ENCODE peak calls at places on chromosome 16, in seven cellular contexts. One of them, this sample, is unnamed. For H3K4me1, the result is how much of the 10 kb centered on the place peaks cover.

GRCh38 chr16:22008215-22009142 is 568 bp downstream of the MOSMO start:
- DNase-seq in BE2C: peak
- DNase-seq in A549: peak
- DNase-seq in endothelial cell of umbilical vein: no peak
- DNase-seq in ascending aorta: no peak
- DNase-seq in upper lobe of right lung: peak
- DNase-seq in kidney: peak
- DNase-seq in this sample: peak

GRCh38 chr16:50692999-50693781 is at the start of gene NOD2:
- DNase-seq in BE2C: no peak
- DNase-seq in A549: peak
- DNase-seq in endothelial cell of umbilical vein: no peak
- DNase-seq in ascending aorta: no peak
- DNase-seq in upper lobe of right lung: no peak
- DNase-seq in kidney: peak
- DNase-seq in this sample: peak

GRCh38 chr16:87970206-87970605 is 19.0 kb downstream of the BANP start:
- DNase-seq in BE2C: no peak
- DNase-seq in A549: no peak
- DNase-seq in endothelial cell of umbilical vein: no peak
- DNase-seq in ascending aorta: no peak
- DNase-seq in upper lobe of right lung: no peak
- DNase-seq in kidney: no peak
- DNase-seq in this sample: no peak

GRCh38 chr16:86497551-86498021 is 12.7 kb upstream of the FOXF1 start:
- DNase-seq in BE2C: no peak
- DNase-seq in A549: no peak
- DNase-seq in endothelial cell of umbilical vein: no peak
- DNase-seq in ascending aorta: no peak
- DNase-seq in upper lobe of right lung: no peak
- DNase-seq in kidney: no peak
- DNase-seq in this sample: no peak

GRCh38 chr16:82088483-82088882 is 53.4 kb downstream of the HSD17B2 start:
- DNase-seq in BE2C: no peak
- DNase-seq in A549: no peak
- DNase-seq in endothelial cell of umbilical vein: no peak
- DNase-seq in ascending aorta: no peak
- DNase-seq in upper lobe of right lung: no peak
- DNase-seq in kidney: no peak
- DNase-seq in this sample: no peak

GRCh38 chr16:65120811-65121721 is 797 bp downstream of the CDH11 start:
- DNase-seq in BE2C: peak
- DNase-seq in A549: no peak
- DNase-seq in endothelial cell of umbilical vein: peak
- DNase-seq in ascending aorta: no peak
- DNase-seq in upper lobe of right lung: peak
- DNase-seq in kidney: peak
- DNase-seq in this sample: peak

GRCh38 chr16:88650749-88651275 is at the start of gene CYBA:
- DNase-seq in BE2C: peak
- DNase-seq in A549: peak
- DNase-seq in endothelial cell of umbilical vein: peak
- DNase-seq in ascending aorta: peak
- DNase-seq in upper lobe of right lung: peak
- DNase-seq in kidney: peak
- DNase-seq in this sample: peak

GRCh38 chr16:73405851-73406250 is 357.9 kb upstream of the ZFHX3 start:
- DNase-seq in BE2C: no peak
- DNase-seq in A549: no peak
- DNase-seq in endothelial cell of umbilical vein: no peak
- DNase-seq in ascending aorta: no peak
- DNase-seq in upper lobe of right lung: no peak
- DNase-seq in kidney: no peak
- DNase-seq in this sample: no peak

GRCh38 chr16:1781758-1782407 is 488 bp downstream of the SPSB3 start:
- DNase-seq in BE2C: peak
- DNase-seq in A549: peak
- DNase-seq in endothelial cell of umbilical vein: peak
- DNase-seq in ascending aorta: no peak
- DNase-seq in upper lobe of right lung: no peak
- DNase-seq in kidney: peak
- DNase-seq in this sample: peak

GRCh38 chr16:83138976-83139690 is 512.4 kb downstream of the CDH13 start:
- DNase-seq in BE2C: no peak
- DNase-seq in A549: no peak
- DNase-seq in endothelial cell of umbilical vein: no peak
- DNase-seq in ascending aorta: no peak
- DNase-seq in upper lobe of right lung: no peak
- DNase-seq in kidney: no peak
- DNase-seq in this sample: no peak

GRCh38 chr16:11136600-11136999 is 119.4 kb downstream of the SOCS1 start:
- DNase-seq in BE2C: peak
- DNase-seq in A549: no peak
- DNase-seq in endothelial cell of umbilical vein: peak
- DNase-seq in ascending aorta: no peak
- DNase-seq in upper lobe of right lung: no peak
- DNase-seq in kidney: no peak
- DNase-seq in this sample: peak

GRCh38 chr16:67158637-67159600 is 790 bp downstream of the TRADD start:
- DNase-seq in BE2C: peak
- DNase-seq in A549: peak
- DNase-seq in endothelial cell of umbilical vein: no peak
- DNase-seq in ascending aorta: no peak
- DNase-seq in upper lobe of right lung: peak
- DNase-seq in kidney: peak
- DNase-seq in this sample: peak

GRCh38 chr16:67155305-67156145 is 4.2 kb downstream of the TRADD start:
- DNase-seq in BE2C: peak
- DNase-seq in A549: peak
- DNase-seq in endothelial cell of umbilical vein: peak
- DNase-seq in ascending aorta: no peak
- DNase-seq in upper lobe of right lung: peak
- DNase-seq in kidney: peak
- DNase-seq in this sample: peak

GRCh38 chr16:67157106-67157748 is 2.5 kb downstream of the TRADD start:
- DNase-seq in BE2C: no peak
- DNase-seq in A549: no peak
- DNase-seq in endothelial cell of umbilical vein: no peak
- DNase-seq in ascending aorta: no peak
- DNase-seq in upper lobe of right lung: no peak
- DNase-seq in kidney: peak
- DNase-seq in this sample: no peak

GRCh38 chr16:67156146-67156844 is 3.4 kb downstream of the TRADD start:
- DNase-seq in BE2C: peak
- DNase-seq in A549: no peak
- DNase-seq in endothelial cell of umbilical vein: no peak
- DNase-seq in ascending aorta: no peak
- DNase-seq in upper lobe of right lung: no peak
- DNase-seq in kidney: peak
- DNase-seq in this sample: no peak

DNA sequence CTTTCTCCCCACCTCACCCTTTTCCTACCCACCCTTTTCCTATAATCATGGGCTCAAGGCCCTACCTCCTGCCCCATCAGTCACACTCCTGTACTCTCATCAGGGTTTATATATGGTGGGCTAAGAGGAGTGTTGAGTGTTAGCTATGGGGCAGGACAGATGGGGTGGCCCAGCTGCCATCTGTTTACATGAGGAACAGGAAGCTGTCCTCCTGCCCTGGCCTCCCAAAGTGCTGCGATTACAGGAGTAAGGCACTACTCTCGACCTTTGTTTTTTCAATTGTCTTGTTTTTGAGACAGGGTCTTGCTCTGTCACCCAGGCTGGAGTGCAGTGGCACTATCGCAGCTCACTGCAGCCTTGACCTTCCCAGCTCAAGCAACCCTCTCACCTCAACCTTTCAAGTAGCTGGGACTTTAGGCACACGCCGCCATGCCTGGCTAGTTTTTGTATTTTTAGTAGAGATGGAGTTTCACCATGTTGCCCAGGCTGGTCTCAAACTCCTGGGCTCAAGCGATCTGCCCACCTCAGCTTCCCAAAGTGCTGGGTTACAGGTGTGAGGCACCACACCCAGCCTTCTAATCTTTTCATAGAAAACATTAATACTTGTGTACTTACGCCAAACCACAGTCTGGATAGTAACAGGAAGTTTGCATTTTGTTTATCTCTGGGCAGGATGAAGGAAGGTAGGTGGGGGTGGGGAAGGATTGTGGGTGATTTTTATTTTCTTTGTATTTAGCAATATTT is 1.6 kb downstream of the TRADD start:
- DNase-seq in BE2C: no peak
- DNase-seq in A549: no peak
- DNase-seq in endothelial cell of umbilical vein: no peak
- DNase-seq in ascending aorta: no peak
- DNase-seq in upper lobe of right lung: no peak
- DNase-seq in kidney: peak
- DNase-seq in this sample: no peak
- H3K4me3 ChIP-seq in BE2C: no peak
- H3K4me3 ChIP-seq in A549: no peak
- H3K4me3 ChIP-seq in endothelial cell of umbilical vein: no peak
- H3K4me3 ChIP-seq in ascending aorta: no peak
- H3K4me3 ChIP-seq in upper lobe of right lung: no peak
- H3K4me3 ChIP-seq in kidney: no peak
- H3K4me3 ChIP-seq in this sample: no peak

GRCh38 chr16:84616515-84616914 is 1.4 kb downstream of the COTL1 start:
- DNase-seq in BE2C: no peak
- DNase-seq in A549: no peak
- DNase-seq in endothelial cell of umbilical vein: peak
- DNase-seq in ascending aorta: no peak
- DNase-seq in upper lobe of right lung: no peak
- DNase-seq in kidney: peak
- DNase-seq in this sample: no peak
- H3K4me1 ChIP-seq in BE2C: under half
- H3K4me1 ChIP-seq in A549: under half
- H3K4me1 ChIP-seq in endothelial cell of umbilical vein: under half
- H3K4me1 ChIP-seq in ascending aorta: under half
- H3K4me1 ChIP-seq in upper lobe of right lung: under half
- H3K4me1 ChIP-seq in kidney: under half
- H3K4me1 ChIP-seq in this sample: under half

GRCh38 chr16:28553776-28554633 is at the start of gene SGF29:
- DNase-seq in BE2C: peak
- DNase-seq in A549: peak
- DNase-seq in endothelial cell of umbilical vein: peak
- DNase-seq in ascending aorta: peak
- DNase-seq in upper lobe of right lung: peak
- DNase-seq in kidney: peak
- DNase-seq in this sample: peak
- TF ChIP-seq CTCF in BE2C: peak
- TF ChIP-seq CTCF in A549: peak
- TF ChIP-seq CTCF in endothelial cell of umbilical vein: peak
- TF ChIP-seq CTCF in ascending aorta: no peak
- TF ChIP-seq CTCF in upper lobe of right lung: peak
- TF ChIP-seq CTCF in kidney: no peak
- TF ChIP-seq CTCF in this sample: peak

GRCh38 chr16:56212144-56212543 is 20.9 kb downstream of the GNAO1 start:
- DNase-seq in BE2C: no peak
- DNase-seq in A549: no peak
- DNase-seq in endothelial cell of umbilical vein: no peak
- DNase-seq in ascending aorta: no peak
- DNase-seq in upper lobe of right lung: no peak
- DNase-seq in kidney: no peak
- DNase-seq in this sample: no peak
- H3K4me3 ChIP-seq in BE2C: no peak
- H3K4me3 ChIP-seq in A549: no peak
- H3K4me3 ChIP-seq in endothelial cell of umbilical vein: no peak
- H3K4me3 ChIP-seq in ascending aorta: no peak
- H3K4me3 ChIP-seq in upper lobe of right lung: no peak
- H3K4me3 ChIP-seq in kidney: no peak
- H3K4me3 ChIP-seq in this sample: no peak

GRCh38 chr16:75237398-75238131 is 13.9 kb downstream of the BCAR1 start:
- DNase-seq in BE2C: no peak
- DNase-seq in A549: no peak
- DNase-seq in endothelial cell of umbilical vein: no peak
- DNase-seq in ascending aorta: no peak
- DNase-seq in upper lobe of right lung: peak
- DNase-seq in kidney: peak
- DNase-seq in this sample: no peak
- H3K4me1 ChIP-seq in BE2C: under half
- H3K4me1 ChIP-seq in A549: under half
- H3K4me1 ChIP-seq in endothelial cell of umbilical vein: under half
- H3K4me1 ChIP-seq in ascending aorta: half or more
- H3K4me1 ChIP-seq in upper lobe of right lung: under half
- H3K4me1 ChIP-seq in kidney: under half
- H3K4me1 ChIP-seq in this sample: under half

DNA sequence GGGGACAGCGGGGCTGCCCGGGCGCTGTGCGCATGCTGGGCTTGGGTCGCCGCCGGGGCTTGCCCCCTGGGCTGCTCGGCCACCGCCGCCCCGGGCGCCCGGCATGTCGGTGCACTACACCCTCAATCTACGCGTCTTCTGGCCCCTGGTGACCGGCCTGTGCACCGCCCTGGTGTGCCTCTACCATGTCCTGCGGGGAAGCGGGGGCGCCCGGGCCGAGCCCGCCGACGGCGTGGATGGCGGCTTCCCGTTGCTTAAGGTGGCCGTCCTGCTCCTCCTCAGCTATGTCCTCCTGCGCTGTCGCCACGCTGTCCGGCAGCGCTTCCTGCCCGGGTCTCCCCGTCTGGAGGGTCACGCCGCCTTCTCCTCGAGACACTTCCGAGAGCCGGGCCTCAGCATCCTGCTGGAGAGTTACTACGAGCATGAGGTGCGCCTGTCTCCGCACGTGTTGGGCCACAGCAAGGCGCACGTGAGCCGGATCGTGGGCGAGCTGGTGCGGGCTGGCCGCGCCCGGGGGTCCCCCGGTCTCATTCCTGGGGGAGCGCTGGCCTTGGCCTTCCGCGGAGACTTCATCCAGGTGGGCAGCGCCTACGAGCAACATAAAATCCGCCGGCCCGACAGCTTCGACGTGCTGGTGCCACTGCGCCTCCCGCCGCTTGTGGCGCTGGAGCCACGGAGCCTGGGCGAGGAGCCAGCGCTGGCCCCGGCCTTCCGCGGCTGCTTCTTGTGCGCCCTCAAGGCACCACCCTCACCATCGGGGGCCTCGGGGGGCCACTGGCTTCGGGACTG is 789 bp downstream of the ITPRIPL2 start:
- DNase-seq in BE2C: peak
- DNase-seq in A549: peak
- DNase-seq in endothelial cell of umbilical vein: peak
- DNase-seq in ascending aorta: peak
- DNase-seq in upper lobe of right lung: peak
- DNase-seq in kidney: peak
- DNase-seq in this sample: no peak
- TF ChIP-seq CTCF in BE2C: no peak
- TF ChIP-seq CTCF in A549: no peak
- TF ChIP-seq CTCF in endothelial cell of umbilical vein: peak
- TF ChIP-seq CTCF in ascending aorta: peak
- TF ChIP-seq CTCF in upper lobe of right lung: no peak
- TF ChIP-seq CTCF in kidney: no peak
- TF ChIP-seq CTCF in this sample: no peak

This sample was measured in cardiac muscle cell.